ENCODE peak calls at places on chromosomes 7 and 10, in seven cellular contexts. P is amniotic stem cell, W is T-cell, D is NCI-H1105 treated with DMSO at 0.1 percent for 48 hours, R is Calu3, B is Panc1, N is fibroblast of lung. J is an unnamed sample.
A peak's percentile ranks its signal among the peaks of the same experiment; 100 is the strongest.

GRCh38 chr7:84393776-84394175 is 199.2 kb upstream of the SEMA3A start:
- DNase-seq in P (no peak), W (no peak), D (no peak), R (no peak), B (no peak), N (peak; percentile 37), J (no peak)

GRCh38 chr7:50463035-50463434 is 12.9 kb upstream of the FIGNL1 start:
- DNase-seq in P (no peak), W (no peak), D (no peak), R (no peak), B (no peak), N (no peak), J (no peak)

GRCh38 chr10:31599626-31600504 is 280.8 kb downstream of the ZEB1 start:
- DNase-seq in P (no peak), W (no peak), D (no peak), R (no peak), B (no peak), N (no peak), J (no peak)

GRCh38 chr7:88216276-88216675 is 3.6 kb downstream of the SRI start:
- DNase-seq in P (no peak), W (no peak), D (no peak), R (no peak), B (no peak), N (no peak), J (no peak)

GRCh38 chr7:30935569-30935877 is 23.9 kb downstream of the AQP1 start:
- DNase-seq in P (no peak), W (no peak), D (no peak), R (no peak), B (no peak), N (no peak), J (no peak)

GRCh38 chr7:54839538-54840213 is 80.7 kb upstream of the SEC61G start:
- DNase-seq in P (no peak), W (no peak), D (peak; percentile 5), R (peak; percentile 95), B (no peak), N (peak; percentile 77), J (peak; percentile 69)

GRCh38 chr7:138887872-138888656 is 90.1 kb upstream of the ATP6V0A4 start:
- DNase-seq in P (no peak), W (no peak), D (no peak), R (no peak), B (no peak), N (no peak), J (no peak)

GRCh38 chr7:3518546-3518945 is 217.5 kb downstream of the SDK1 start:
- DNase-seq in P (peak; percentile 5), W (no peak), D (no peak), R (no peak), B (no peak), N (no peak), J (no peak)

GRCh38 chr7:73830872-73831655 is at the start of gene CLDN4:
- DNase-seq in P (no peak), W (no peak), D (peak; percentile 82), R (peak; percentile 93), B (peak; percentile 97), N (no peak), J (no peak)

GRCh38 chr7:66421830-66422229 is 206.9 kb upstream of the KCTD7 start:
- DNase-seq in P (no peak), W (no peak), D (no peak), R (no peak), B (no peak), N (no peak), J (no peak)

GRCh38 chr7:37062019-37062418 is 337.7 kb upstream of the AOAH start:
- DNase-seq in P (no peak), W (no peak), D (no peak), R (no peak), B (no peak), N (no peak), J (no peak)

GRCh38 chr10:68900427-68901105 is 549 bp upstream of the DDX50 start:
- DNase-seq in P (peak; percentile 58), W (no peak), D (peak; percentile 54), R (no peak), B (peak; percentile 20), N (no peak), J (peak; percentile 52)

GRCh38 chr10:25501912-25502311 is 327.1 kb downstream of the GPR158 start:
- DNase-seq in P (no peak), W (no peak), D (no peak), R (no peak), B (no peak), N (no peak), J (no peak)

GRCh38 chr7:150383710-150384397 is 4.7 kb downstream of the ZNF775 start:
- DNase-seq in P (no peak), W (no peak), D (peak; percentile 69), R (no peak), B (no peak), N (no peak), J (peak; percentile 83)

GRCh38 chr10:29804025-29804852 is 169.5 kb upstream of the SVIL start:
- DNase-seq in P (peak; percentile 77), W (no peak), D (no peak), R (peak; percentile 87), B (peak; percentile 93), N (peak; percentile 95), J (no peak)

GRCh38 chr7:149245244-149245643 is 5.8 kb downstream of the ZNF212 start:
- DNase-seq in P (no peak), W (no peak), D (no peak), R (no peak), B (no peak), N (no peak), J (no peak)

GRCh38 chr7:157996359-157997079 is 591.1 kb downstream of the PTPRN2 start:
- DNase-seq in P (no peak), W (no peak), D (no peak), R (no peak), B (no peak), N (no peak), J (no peak)

GRCh38 chr10:63976538-63976937 is 455.3 kb downstream of the REEP3 start:
- DNase-seq in P (no peak), W (no peak), D (peak; percentile 1), R (peak; percentile 86), B (peak; percentile 10), N (peak; percentile 6), J (peak; percentile 31)

GRCh38 chr10:125698599-125698998 is 15.6 kb upstream of the TEX36 start:
- DNase-seq in P (no peak), W (no peak), D (no peak), R (no peak), B (no peak), N (no peak), J (no peak)

GRCh38 chr7:90246184-90246583 is 1.2 kb downstream of the CFAP69 start:
- DNase-seq in P (no peak), W (no peak), D (no peak), R (no peak), B (no peak), N (peak; percentile 61), J (no peak)

GRCh38 chr10:45419673-45420020 is 45.6 kb downstream of the ALOX5 start:
- DNase-seq in P (no peak), W (no peak), D (no peak), R (no peak), B (no peak), N (peak; percentile 5), J (no peak)

J was measured in HuH-7.